ENCODE peak calls at places on chromosomes 4 and X, in six cellular contexts. One of them, this sample, is unnamed.

GRCh38 chrX:41667631-41668030 is 21.1 kb upstream of the GPR34 start:
- DNase-seq in endothelial cell of umbilical vein: no peak
- DNase-seq in HepG2: no peak
- DNase-seq in K562: no peak
- DNase-seq in GM12878: no peak
- DNase-seq in A549: no peak
- DNase-seq in this sample: no peak

GRCh38 chr4:95251568-95251967 is 297.2 kb downstream of the UNC5C start:
- DNase-seq in HepG2: no peak
- DNase-seq in A549: no peak
- DNase-seq in GM12878: no peak
- DNase-seq in endothelial cell of umbilical vein: no peak
- DNase-seq in K562: no peak
- DNase-seq in this sample: no peak

GRCh38 chr4:79015406-79015805 is 76.2 kb upstream of the PAQR3 start:
- DNase-seq in GM12878: no peak
- DNase-seq in HepG2: no peak
- DNase-seq in K562: no peak
- DNase-seq in A549: no peak
- DNase-seq in endothelial cell of umbilical vein: no peak
- DNase-seq in this sample: no peak

GRCh38 chr4:65669008-65669971 is 999 bp downstream of the EPHA5 start:
- DNase-seq in HepG2: no peak
- DNase-seq in GM12878: no peak
- DNase-seq in A549: no peak
- DNase-seq in endothelial cell of umbilical vein: no peak
- DNase-seq in K562: no peak
- DNase-seq in this sample: no peak

GRCh38 chrX:9434151-9434550 is 30.7 kb upstream of the TBL1X start:
- DNase-seq in endothelial cell of umbilical vein: no peak
- DNase-seq in HepG2: no peak
- DNase-seq in GM12878: no peak
- DNase-seq in K562: no peak
- DNase-seq in A549: no peak
- DNase-seq in this sample: no peak

GRCh38 chr4:89316187-89316586 is 8.6 kb upstream of the GPRIN3 start:
- DNase-seq in GM12878: no peak
- DNase-seq in K562: no peak
- DNase-seq in endothelial cell of umbilical vein: peak
- DNase-seq in A549: no peak
- DNase-seq in HepG2: no peak
- DNase-seq in this sample: no peak

GRCh38 chrX:41180194-41180902 is 95.1 kb downstream of the USP9X start:
- DNase-seq in HepG2: peak
- DNase-seq in K562: peak
- DNase-seq in endothelial cell of umbilical vein: peak
- DNase-seq in GM12878: peak
- DNase-seq in A549: peak
- DNase-seq in this sample: peak

GRCh38 chr4:79540143-79540542 is 132.1 kb upstream of the GK2 start:
- DNase-seq in HepG2: no peak
- DNase-seq in GM12878: no peak
- DNase-seq in A549: no peak
- DNase-seq in K562: no peak
- DNase-seq in endothelial cell of umbilical vein: no peak
- DNase-seq in this sample: no peak

GRCh38 chr4:109989044-109989443 is 76.4 kb downstream of the EGF start:
- DNase-seq in GM12878: no peak
- DNase-seq in A549: no peak
- DNase-seq in K562: peak
- DNase-seq in endothelial cell of umbilical vein: no peak
- DNase-seq in HepG2: no peak
- DNase-seq in this sample: peak

GRCh38 chr4:173167793-173168395 is 717 bp upstream of the GALNT7 start:
- DNase-seq in GM12878: no peak
- DNase-seq in K562: peak
- DNase-seq in HepG2: no peak
- DNase-seq in A549: peak
- DNase-seq in endothelial cell of umbilical vein: peak
- DNase-seq in this sample: peak

GRCh38 chr4:128322311-128322710 is 34.7 kb upstream of the PGRMC2 start:
- DNase-seq in A549: no peak
- DNase-seq in HepG2: peak
- DNase-seq in endothelial cell of umbilical vein: peak
- DNase-seq in GM12878: no peak
- DNase-seq in K562: no peak
- DNase-seq in this sample: no peak

GRCh38 chr4:159765402-159765801 is 662.5 kb downstream of the RAPGEF2 start:
- DNase-seq in endothelial cell of umbilical vein: no peak
- DNase-seq in K562: no peak
- DNase-seq in GM12878: no peak
- DNase-seq in A549: no peak
- DNase-seq in HepG2: no peak
- DNase-seq in this sample: no peak

GRCh38 chrX:40145670-40146470 is 48.1 kb upstream of the BCOR start:
- DNase-seq in A549: no peak
- DNase-seq in endothelial cell of umbilical vein: no peak
- DNase-seq in K562: no peak
- DNase-seq in GM12878: no peak
- DNase-seq in HepG2: no peak
- DNase-seq in this sample: no peak

GRCh38 chr4:111014537-111014936 is 391.7 kb upstream of the PITX2 start:
- DNase-seq in GM12878: no peak
- DNase-seq in endothelial cell of umbilical vein: no peak
- DNase-seq in K562: no peak
- DNase-seq in A549: no peak
- DNase-seq in HepG2: no peak
- DNase-seq in this sample: no peak

GRCh38 chr4:10161146-10161545 is 44.5 kb upstream of the WDR1 start:
- DNase-seq in HepG2: no peak
- DNase-seq in A549: no peak
- DNase-seq in GM12878: no peak
- DNase-seq in endothelial cell of umbilical vein: no peak
- DNase-seq in K562: no peak
- DNase-seq in this sample: no peak

GRCh38 chrX:63514575-63514967 is 163.4 kb upstream of the SPIN4 start:
- DNase-seq in K562: no peak
- DNase-seq in endothelial cell of umbilical vein: no peak
- DNase-seq in A549: no peak
- DNase-seq in HepG2: no peak
- DNase-seq in GM12878: no peak
- DNase-seq in this sample: no peak

GRCh38 chr4:96092151-96092705 is 252.3 kb downstream of the PDHA2 start:
- DNase-seq in endothelial cell of umbilical vein: no peak
- DNase-seq in GM12878: no peak
- DNase-seq in HepG2: no peak
- DNase-seq in A549: no peak
- DNase-seq in K562: no peak
- DNase-seq in this sample: no peak

GRCh38 chrX:136754641-136755040 is 26.1 kb downstream of the ARHGEF6 start:
- DNase-seq in HepG2: no peak
- DNase-seq in GM12878: no peak
- DNase-seq in A549: no peak
- DNase-seq in endothelial cell of umbilical vein: no peak
- DNase-seq in K562: no peak
- DNase-seq in this sample: no peak

GRCh38 chr4:182683666-182684065 is 233.5 kb downstream of the DCTD start:
- DNase-seq in GM12878: no peak
- DNase-seq in A549: no peak
- DNase-seq in endothelial cell of umbilical vein: no peak
- DNase-seq in HepG2: no peak
- DNase-seq in K562: no peak
- DNase-seq in this sample: no peak

GRCh38 chr4:184110452-184110851 is 107.2 kb downstream of the ENPP6 start:
- DNase-seq in endothelial cell of umbilical vein: no peak
- DNase-seq in K562: no peak
- DNase-seq in HepG2: no peak
- DNase-seq in GM12878: no peak
- DNase-seq in A549: no peak
- DNase-seq in this sample: no peak

GRCh38 chrX:74523870-74524735 is 90.3 kb downstream of the RLIM start:
- DNase-seq in endothelial cell of umbilical vein: no peak
- DNase-seq in GM12878: no peak
- DNase-seq in A549: no peak
- DNase-seq in HepG2: no peak
- DNase-seq in K562: no peak
- DNase-seq in this sample: no peak

DNA sequence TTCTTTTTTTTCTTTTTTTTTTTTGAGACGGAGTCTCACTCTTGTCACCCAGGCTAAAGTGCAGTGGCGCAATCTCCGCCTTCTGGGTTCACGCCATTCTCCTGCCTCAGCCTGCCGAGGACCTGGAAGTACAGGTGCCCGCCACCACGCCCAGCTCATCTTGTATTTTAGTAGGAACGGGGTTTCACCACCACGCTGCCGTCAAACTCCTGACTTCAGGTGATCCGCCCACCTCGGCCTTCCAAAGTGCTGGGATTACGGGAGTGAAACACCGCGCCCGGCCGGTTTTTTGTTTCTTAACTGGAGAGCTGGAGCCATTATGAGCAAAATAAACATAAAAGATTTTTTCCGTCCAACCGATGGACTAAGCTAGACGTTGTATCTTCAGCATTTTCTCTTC is 1.9 kb upstream of the WDR17 start:
- DNase-seq in HepG2: no peak
- DNase-seq in endothelial cell of umbilical vein: no peak
- DNase-seq in K562: no peak
- DNase-seq in GM12878: no peak
- DNase-seq in A549: no peak
- DNase-seq in this sample: no peak
- H3K4me3 ChIP-seq in HepG2: no peak
- H3K4me3 ChIP-seq in endothelial cell of umbilical vein: no peak
- H3K4me3 ChIP-seq in K562: no peak
- H3K4me3 ChIP-seq in GM12878: no peak
- H3K4me3 ChIP-seq in A549: no peak
- H3K4me3 ChIP-seq in this sample: no peak

GRCh38 chr4:75698963-75699228 is 25.5 kb upstream of the USO1 start:
- DNase-seq in K562: no peak
- DNase-seq in HepG2: no peak
- DNase-seq in GM12878: no peak
- DNase-seq in endothelial cell of umbilical vein: no peak
- DNase-seq in A549: no peak
- DNase-seq in this sample: no peak

GRCh38 chr4:75696551-75696950 is 23.3 kb upstream of the G3BP2 start:
- DNase-seq in A549: no peak
- DNase-seq in endothelial cell of umbilical vein: no peak
- DNase-seq in GM12878: no peak
- DNase-seq in K562: no peak
- DNase-seq in HepG2: no peak
- DNase-seq in this sample: no peak

GRCh38 chr4:75699299-75699698 is 25.1 kb upstream of the USO1 start:
- DNase-seq in K562: no peak
- DNase-seq in A549: no peak
- DNase-seq in HepG2: no peak
- DNase-seq in GM12878: no peak
- DNase-seq in endothelial cell of umbilical vein: no peak
- DNase-seq in this sample: no peak

GRCh38 chr4:75696036-75696435 is 22.8 kb upstream of the G3BP2 start:
- DNase-seq in A549: no peak
- DNase-seq in K562: no peak
- DNase-seq in GM12878: no peak
- DNase-seq in HepG2: no peak
- DNase-seq in endothelial cell of umbilical vein: no peak
- DNase-seq in this sample: no peak

DNA sequence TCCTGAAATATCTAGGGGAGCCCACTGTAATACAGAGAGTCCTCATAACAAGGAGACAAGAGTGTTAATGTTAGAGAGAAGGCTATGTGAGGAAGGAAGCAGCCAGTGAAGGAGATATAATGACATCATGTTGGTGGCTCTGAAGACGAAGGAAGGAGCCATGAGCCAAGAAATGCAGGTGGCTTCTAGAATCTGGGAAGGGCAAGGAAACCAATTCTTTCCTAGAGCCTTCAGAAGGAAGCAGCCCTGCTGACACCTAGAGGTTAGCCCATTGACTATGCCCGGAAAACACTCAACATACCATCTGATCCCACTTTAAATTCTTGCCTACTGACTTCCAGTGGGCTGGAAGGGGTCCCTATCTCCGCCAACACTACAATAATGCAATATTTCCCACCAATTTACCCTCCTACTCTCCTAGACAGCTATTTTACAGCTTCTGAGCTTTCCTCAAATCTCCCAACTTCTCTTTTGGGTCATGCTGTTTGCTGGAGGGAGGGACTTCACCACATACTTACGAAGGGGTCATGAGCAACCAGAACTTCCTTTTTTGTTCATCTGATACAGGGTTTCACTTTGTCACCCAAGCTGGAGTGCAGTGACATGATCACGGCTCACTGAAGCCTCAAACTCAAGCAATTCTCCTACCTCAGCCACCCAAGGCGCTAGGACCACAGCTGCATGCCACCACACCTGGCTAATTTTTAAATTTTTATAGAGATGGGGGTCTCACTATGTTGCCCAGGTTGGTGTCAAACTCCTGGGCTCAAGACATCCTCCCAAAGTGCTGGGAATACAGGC is 25.2 kb upstream of the G3BP2 start:
- DNase-seq in GM12878: peak
- DNase-seq in K562: peak
- DNase-seq in HepG2: no peak
- DNase-seq in A549: no peak
- DNase-seq in endothelial cell of umbilical vein: no peak
- DNase-seq in this sample: peak
- TF ChIP-seq POLR2A in GM12878: no peak
- TF ChIP-seq POLR2A in K562: no peak
- TF ChIP-seq POLR2A in HepG2: no peak
- TF ChIP-seq POLR2A in A549: no peak
- TF ChIP-seq POLR2A in endothelial cell of umbilical vein: no peak
- TF ChIP-seq POLR2A in this sample: no peak

DNA sequence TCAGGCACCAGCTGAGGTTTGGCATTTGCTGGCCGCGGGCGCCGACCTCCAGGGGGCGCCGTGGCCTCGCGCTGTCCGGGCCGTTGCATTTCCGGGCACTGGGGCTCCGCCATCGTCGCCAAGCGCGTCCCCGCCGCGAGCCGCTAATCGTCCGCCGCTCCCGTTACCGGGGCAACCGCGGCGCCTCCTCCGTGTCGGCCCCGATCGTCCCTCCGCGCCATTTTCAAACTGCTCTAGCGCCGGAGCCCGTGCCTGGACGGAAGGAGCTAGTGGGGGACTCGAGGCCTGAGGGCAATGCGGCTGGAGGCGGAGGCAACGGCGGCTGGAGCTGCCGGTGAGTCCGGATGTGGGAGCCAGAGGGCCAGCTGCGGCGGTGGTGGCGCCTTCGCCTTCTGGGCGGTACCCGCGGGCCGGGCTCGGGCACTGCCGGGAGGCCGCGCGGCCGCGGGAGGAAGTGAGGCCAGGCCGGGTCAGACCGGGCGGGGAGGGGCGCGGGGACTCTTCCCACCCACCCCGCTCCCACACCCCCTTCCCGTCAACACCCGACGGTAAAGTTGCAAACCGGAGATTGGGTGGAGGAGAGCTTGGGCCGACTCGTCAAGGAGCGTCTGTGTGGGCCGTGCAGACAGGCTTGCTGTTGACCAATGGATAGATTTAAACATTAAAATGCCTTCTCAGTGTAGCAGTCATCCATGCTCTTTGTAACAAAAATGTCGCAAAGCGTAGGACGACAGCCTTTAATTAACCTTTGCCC is at the start of gene CEP135:
- DNase-seq in K562: peak
- DNase-seq in HepG2: peak
- DNase-seq in GM12878: peak
- DNase-seq in A549: peak
- DNase-seq in endothelial cell of umbilical vein: peak
- DNase-seq in this sample: peak
- TF ChIP-seq MYC in K562: peak
- TF ChIP-seq MYC in HepG2: peak
- TF ChIP-seq MYC in GM12878: peak
- TF ChIP-seq MYC in A549: peak
- TF ChIP-seq MYC in endothelial cell of umbilical vein: no peak
- TF ChIP-seq MYC in this sample: peak

GRCh38 chrX:68694429-68695205 is 47.2 kb downstream of the STARD8 start:
- DNase-seq in HepG2: no peak
- DNase-seq in endothelial cell of umbilical vein: no peak
- DNase-seq in GM12878: no peak
- DNase-seq in K562: peak
- DNase-seq in A549: no peak
- DNase-seq in this sample: no peak
- H3K4me3 ChIP-seq in HepG2: peak
- H3K4me3 ChIP-seq in endothelial cell of umbilical vein: peak
- H3K4me3 ChIP-seq in GM12878: no peak
- H3K4me3 ChIP-seq in K562: peak
- H3K4me3 ChIP-seq in A549: no peak
- H3K4me3 ChIP-seq in this sample: peak